ENCODE peak calls at places on chromosomes 4 and X, in four cellular contexts. K is thyroid gland, Y is fibroblast of the aortic adventitia, I is heart right ventricle. G is an unnamed sample.

GRCh38 chr4:6018331-6018730 is at the start of gene C4orf50:
- DNase-seq in K (no peak), Y (no peak), I (no peak), G (no peak)

GRCh38 chrX:109925656-109926055 is 77.3 kb upstream of the TMEM164 start:
- DNase-seq in K (no peak), Y (no peak), I (no peak), G (no peak)

GRCh38 chrX:47297874-47298273 is 65.1 kb downstream of the USP11 start:
- DNase-seq in K (peak; percentile 80), Y (no peak), I (no peak), G (no peak)

GRCh38 chr4:53929955-53930798 is 134.2 kb downstream of the CHIC2 start:
- DNase-seq in K (peak; percentile 83), Y (peak; percentile 94), I (peak; percentile 82), G (peak; percentile 71)

GRCh38 chrX:129040124-129040523 is 483.2 kb downstream of the SMARCA1 start:
- DNase-seq in K (no peak), Y (no peak), I (no peak), G (no peak)

GRCh38 chrX:77595848-77596247 is 148.7 kb downstream of the FGF16 start:
- DNase-seq in K (no peak), Y (peak; percentile 16), I (no peak), G (no peak)

GRCh38 chr4:188289531-188289930 is 150.3 kb downstream of the TRIML1 start:
- DNase-seq in K (no peak), Y (no peak), I (no peak), G (no peak)

GRCh38 chrX:17616936-17617335 is 120.4 kb upstream of the SCML1 start:
- DNase-seq in K (no peak), Y (no peak), I (no peak), G (no peak)

GRCh38 chrX:78199851-78200250 is 60.4 kb upstream of the TAF9B start:
- DNase-seq in K (no peak), Y (peak; percentile 13), I (no peak), G (no peak)

GRCh38 chr4:111696505-111696904 is 448.7 kb upstream of the FAM241A start:
- DNase-seq in K (no peak), Y (no peak), I (no peak), G (no peak)

GRCh38 chr4:111697176-111697962 is 447.9 kb upstream of the FAM241A start:
- DNase-seq in K (no peak), Y (no peak), I (no peak), G (no peak)

GRCh38 chr4:111695677-111696076 is 449.6 kb upstream of the FAM241A start:
- DNase-seq in K (no peak), Y (no peak), I (no peak), G (no peak)

GRCh38 chr4:111698361-111698760 is 446.9 kb upstream of the FAM241A start:
- DNase-seq in K (no peak), Y (no peak), I (no peak), G (no peak)

DNA sequence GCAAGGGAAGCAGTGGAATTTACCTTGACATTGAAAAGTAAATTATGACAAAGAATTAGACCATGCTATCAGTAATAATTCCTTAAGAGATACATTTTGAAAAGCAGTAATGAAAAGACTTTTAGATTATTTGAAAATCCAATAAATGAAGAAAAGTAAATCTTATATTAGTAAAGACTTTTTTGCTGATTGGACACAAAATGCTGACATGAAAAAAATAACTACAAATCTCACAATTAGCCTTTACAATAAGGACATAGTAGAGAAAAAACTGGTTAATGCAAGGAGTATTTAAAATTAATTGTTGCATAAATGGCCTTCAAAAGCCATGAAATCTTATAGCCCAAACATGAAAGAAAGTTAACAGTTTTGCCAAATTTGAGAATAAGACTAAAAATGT is 446.1 kb upstream of the FAM241A start:
- DNase-seq in K (no peak), Y (no peak), I (no peak), G (no peak)
- TF ChIP-seq CTCF in K (no peak), Y (no peak), I (no peak), G (no peak)

DNA sequence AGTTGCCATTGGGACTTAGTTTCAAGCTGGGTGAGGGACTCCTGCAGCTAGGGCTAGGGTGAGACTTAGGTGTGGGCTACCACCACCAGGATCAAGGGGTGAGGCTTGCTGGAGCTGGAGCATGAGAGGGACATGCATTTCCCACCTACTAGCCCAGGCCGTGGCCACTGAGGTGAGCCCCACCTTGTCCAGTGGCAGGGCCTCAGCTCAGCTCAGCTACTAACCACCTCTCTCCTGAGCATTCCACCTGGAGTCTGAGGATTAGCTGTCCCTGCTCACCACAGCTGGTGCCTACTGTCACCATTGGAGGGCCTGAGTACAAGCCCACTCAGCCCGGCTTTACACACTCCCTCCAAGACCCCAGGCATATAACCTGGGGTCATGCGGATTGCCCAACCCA is 62.6 kb upstream of the MAGEH1 start:
- DNase-seq in K (no peak), Y (no peak), I (no peak), G (no peak)
- TF ChIP-seq CTCF in K (no peak), Y (no peak), I (no peak), G (no peak)

GRCh38 chr4:159444668-159445067 is 341.8 kb downstream of the RAPGEF2 start:
- DNase-seq in K (no peak), Y (peak; percentile 11), I (no peak), G (no peak)
- TF ChIP-seq CTCF in K (no peak), Y (peak; percentile 2), I (no peak), G (peak; percentile 3)

DNA sequence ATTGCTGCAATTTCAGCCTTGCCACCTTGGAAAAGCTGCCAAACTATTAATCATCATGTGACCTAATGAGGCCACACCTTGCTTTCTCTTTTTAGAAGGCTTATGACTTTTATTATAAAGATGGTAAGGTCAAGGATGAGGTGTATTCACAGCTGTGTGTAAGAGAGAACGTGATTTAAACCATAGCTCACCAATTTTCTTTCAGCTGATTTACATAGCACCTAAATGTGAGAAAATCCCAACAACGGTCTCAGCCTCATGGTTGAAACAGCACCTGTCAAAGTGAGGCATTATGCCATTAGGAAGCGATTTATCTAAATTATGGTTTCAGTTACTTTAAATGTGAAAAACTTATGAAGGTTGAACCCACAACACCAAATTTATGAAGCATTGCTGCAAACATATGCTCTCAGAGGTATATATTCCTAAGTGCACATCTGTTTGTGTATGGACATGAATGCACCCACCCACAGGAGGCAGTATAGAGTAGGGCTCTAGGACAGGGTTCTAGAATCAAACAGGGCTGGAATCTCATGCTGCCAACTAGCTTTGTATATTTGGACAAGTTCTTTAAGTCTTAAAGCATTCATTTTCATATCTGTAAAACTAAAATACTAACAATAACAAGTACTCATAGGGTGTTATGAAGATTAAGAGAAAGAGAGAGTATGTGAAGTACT is 40.7 kb downstream of the ANXA3 start:
- DNase-seq in K (no peak), Y (no peak), I (no peak), G (no peak)
- TF ChIP-seq CTCF in K (no peak), Y (peak; percentile 33), I (peak; percentile 43), G (no peak)

GRCh38 chr4:184400375-184400870 is 73.9 kb downstream of the IRF2 start:
- DNase-seq in K (no peak), Y (peak; percentile 97), I (no peak), G (peak; percentile 91)
- TF ChIP-seq CTCF in K (no peak), Y (peak; percentile 60), I (no peak), G (peak; percentile 40)